ENCODE peak calls at places on chromosomes 4 and X, in eight cellular contexts. H is colonic mucosa; R is heart left ventricle; U is psoas muscle; X is aorta; Y is Caco-2; Q is NT2/D1; V is CD8-positive, alpha-beta T cell. E is an unnamed sample.

GRCh38 chrX:13923845-13924244 is 105.8 kb downstream of the GEMIN8 start:
- DNase-seq in H (no peak), R (no peak), U (no peak), X (no peak), Y (no peak), Q (no peak), V (no peak), E (no peak)

GRCh38 chr4:1596393-1596792 is 87.7 kb downstream of the FAM53A start:
- DNase-seq in H (no peak), R (no peak), U (no peak), X (peak; percentile 21), Y (no peak), Q (no peak), V (no peak), E (no peak)

GRCh38 chr4:70505152-70505748 is 13.1 kb upstream of the AMTN start:
- DNase-seq in H (peak; percentile 50), R (peak; percentile 16), U (peak; percentile 13), X (no peak), Y (peak; percentile 71), Q (peak; percentile 28), V (peak; percentile 34), E (peak; percentile 42)

GRCh38 chrX:81286608-81287007 is 84.7 kb downstream of the SH3BGRL start:
- DNase-seq in H (no peak), R (no peak), U (no peak), X (no peak), Y (no peak), Q (no peak), V (no peak), E (no peak)

GRCh38 chrX:45622538-45622937 is 421.9 kb upstream of the DIPK2B start:
- DNase-seq in H (no peak), R (no peak), U (no peak), X (no peak), Y (no peak), Q (no peak), V (no peak), E (no peak)

GRCh38 chrX:77597090-77597489 is 149.9 kb downstream of the FGF16 start:
- DNase-seq in H (no peak), R (no peak), U (no peak), X (no peak), Y (no peak), Q (no peak), V (no peak), E (no peak)

GRCh38 chr4:4583606-4584005 is 41.8 kb upstream of the STX18 start:
- DNase-seq in H (no peak), R (no peak), U (no peak), X (no peak), Y (no peak), Q (no peak), V (no peak), E (no peak)

GRCh38 chr4:7880681-7881080 is 59.0 kb downstream of the AFAP1 start:
- DNase-seq in H (no peak), R (no peak), U (no peak), X (no peak), Y (no peak), Q (no peak), V (no peak), E (no peak)

GRCh38 chr4:119510750-119511149 is 117.9 kb downstream of the PDE5A start:
- DNase-seq in H (no peak), R (no peak), U (no peak), X (no peak), Y (no peak), Q (no peak), V (no peak), E (no peak)

GRCh38 chrX:45172890-45173289 is 27.8 kb downstream of the DIPK2B start:
- DNase-seq in H (no peak), R (no peak), U (no peak), X (no peak), Y (no peak), Q (no peak), V (no peak), E (peak; percentile 27)

GRCh38 chrX:125503769-125504168 is 184.1 kb downstream of the TEX13C start:
- DNase-seq in H (no peak), R (no peak), U (no peak), X (no peak), Y (no peak), Q (no peak), V (no peak), E (no peak)

GRCh38 chrX:12950851-12951589 is 23.9 kb upstream of the TMSB4X start:
- DNase-seq in H (peak; percentile 52), R (no peak), U (no peak), X (peak; percentile 74), Y (peak; percentile 19), Q (no peak), V (peak; percentile 75), E (peak; percentile 15)

DNA sequence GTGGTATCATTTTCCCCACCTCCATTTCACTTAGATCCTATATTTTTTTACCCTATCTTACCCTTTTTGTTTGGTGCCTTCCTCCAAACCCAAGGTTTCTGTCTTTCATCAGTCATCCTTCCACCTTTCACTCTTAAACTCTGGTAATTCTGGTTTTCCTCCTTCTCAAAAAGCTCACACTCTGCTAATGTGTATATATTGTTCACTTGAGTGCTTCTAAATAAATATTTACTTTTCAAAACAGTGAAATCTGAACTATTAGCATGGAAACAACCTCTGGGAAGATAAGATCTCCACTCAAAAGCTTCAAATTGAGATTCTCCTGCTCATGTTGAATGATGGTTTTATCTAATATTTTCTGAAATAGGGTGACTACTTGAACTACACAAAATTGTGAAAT is 21.5 kb downstream of the XIAP start:
- DNase-seq in H (no peak), R (no peak), U (no peak), X (no peak), Y (no peak), Q (no peak), V (no peak), E (no peak)
- H3K9me3 ChIP-seq in H (no peaks in the 10 kb centered on the region), R (no peaks in the 10 kb centered on the region), U (no peaks in the 10 kb centered on the region), X (no peaks in the 10 kb centered on the region), Y (no peaks in the 10 kb centered on the region), Q (no peaks in the 10 kb centered on the region), V (no peaks in the 10 kb centered on the region), E (no peaks in the 10 kb centered on the region)

DNA sequence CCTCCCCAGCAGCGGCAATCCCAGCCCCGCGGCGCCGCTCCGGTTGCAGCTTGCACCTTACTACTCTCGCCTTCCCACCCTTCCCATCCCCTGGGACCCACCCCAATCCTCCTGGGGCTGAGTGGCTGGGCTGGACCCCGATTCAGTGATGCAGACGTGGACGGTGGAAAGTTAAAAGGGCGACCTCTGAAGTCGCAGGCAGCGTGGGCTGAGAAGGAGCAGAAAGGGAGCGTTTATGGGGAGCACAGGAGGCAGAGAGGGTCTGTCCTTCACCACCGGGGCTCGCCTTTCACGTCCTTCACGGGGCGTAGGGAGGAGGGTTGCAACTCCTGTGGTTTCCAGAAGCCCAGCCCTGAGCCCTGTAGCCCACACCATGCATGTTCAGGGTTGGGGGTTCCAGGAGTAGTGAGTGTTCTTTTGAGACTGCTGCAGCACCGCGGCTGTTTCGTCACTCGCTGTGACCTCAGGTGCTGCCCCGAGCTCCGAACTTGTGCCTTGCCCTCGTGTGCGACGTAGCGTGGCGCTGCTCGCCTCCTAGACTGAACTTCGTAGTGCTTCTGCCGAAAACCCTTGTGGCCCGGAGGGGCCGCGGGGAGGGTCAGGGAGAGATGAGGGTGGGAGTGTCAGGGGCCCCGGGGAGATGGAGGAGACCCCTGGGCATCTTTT is 1.5 kb downstream of the NHS start:
- DNase-seq in H (peak; percentile 24), R (no peak), U (peak; percentile 17), X (peak; percentile 59), Y (peak; percentile 5), Q (no peak), V (no peak), E (no peak)
- H3K4me3 ChIP-seq in H (peak overlapping the region; percentile 39), R (peak overlapping the region; percentile 63), U (peak overlapping the region; percentile 63), X (peak overlapping the region; percentile 66), Y (peak overlapping the region; percentile 42), Q (peak overlapping the region; percentile 76), V (no peak overlapping the region), E (peak overlapping the region; percentile 42)

DNA sequence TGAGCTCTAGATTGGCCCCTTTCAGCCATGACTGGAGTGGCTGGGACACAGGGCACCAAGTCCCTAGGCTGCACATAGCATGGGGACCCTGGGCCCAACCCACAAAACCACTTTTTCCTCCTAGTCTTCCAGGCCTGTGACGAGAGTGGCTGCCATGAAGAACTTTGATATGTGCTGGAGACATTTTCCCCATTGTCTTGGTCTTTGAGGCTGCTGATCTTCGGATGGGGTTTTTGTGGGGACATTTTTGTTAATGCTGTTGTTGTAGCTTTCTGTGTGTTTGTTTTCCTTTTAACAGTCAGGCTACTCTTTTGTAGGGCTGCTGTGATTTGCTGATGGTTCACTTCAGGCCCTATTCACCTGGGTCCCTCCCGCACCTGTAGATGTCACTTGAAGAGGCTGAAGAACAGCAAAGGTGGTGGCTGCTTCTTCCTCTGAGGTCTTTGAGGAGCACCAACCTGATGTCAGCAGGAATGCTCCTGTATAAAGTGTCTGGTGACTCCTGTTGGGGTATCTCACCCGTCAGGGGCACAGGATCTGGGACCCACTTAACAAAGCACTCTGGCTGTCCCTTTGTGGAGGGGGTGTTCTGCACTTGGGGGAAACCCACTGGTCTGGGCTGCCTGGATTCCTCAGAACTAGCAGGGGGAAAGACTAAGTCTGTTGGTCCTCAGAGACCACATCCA is 49.6 kb upstream of the GRID2 start:
- DNase-seq in H (no peak), R (no peak), U (no peak), X (no peak), Y (no peak), Q (no peak), V (no peak), E (no peak)
- H3K9me3 ChIP-seq in H (no peaks in the 10 kb centered on the region), R (peaks cover 12% of the 10 kb centered on the region), U (peaks cover 11% of the 10 kb centered on the region), X (peaks cover 8% of the 10 kb centered on the region), Y (no peaks in the 10 kb centered on the region), Q (peaks cover 27% of the 10 kb centered on the region), V (no peaks in the 10 kb centered on the region), E (no peaks in the 10 kb centered on the region)

GRCh38 chrX:140503230-140503585 is 1.7 kb downstream of the SOX3 start:
- DNase-seq in H (no peak), R (no peak), U (no peak), X (no peak), Y (no peak), Q (no peak), V (no peak), E (no peak)

GRCh38 chrX:140502491-140503229 is 2.2 kb downstream of the SOX3 start:
- DNase-seq in H (no peak), R (no peak), U (no peak), X (no peak), Y (no peak), Q (no peak), V (no peak), E (no peak)

GRCh38 chrX:140504371-140505324 is at the start of gene SOX3:
- DNase-seq in H (no peak), R (no peak), U (no peak), X (no peak), Y (no peak), Q (peak; percentile 52), V (no peak), E (no peak)

GRCh38 chrX:140501940-140502468 is 2.9 kb downstream of the SOX3 start:
- DNase-seq in H (no peak), R (no peak), U (no peak), X (no peak), Y (no peak), Q (no peak), V (no peak), E (no peak)

GRCh38 chrX:140503714-140504351 is 1.0 kb downstream of the SOX3 start:
- DNase-seq in H (no peak), R (no peak), U (peak; percentile 33), X (no peak), Y (no peak), Q (no peak), V (no peak), E (peak; percentile 25)
- H3K4me3 ChIP-seq in H (no peak overlapping the region), R (peak overlapping the region; percentile 41), U (peak overlapping the region; percentile 52), X (no peak overlapping the region), Y (no peak overlapping the region), Q (peak overlapping the region; percentile 36), V (no peak overlapping the region), E (no peak overlapping the region)